ENCODE peak calls at places on chromosomes 7 and 10, in five cellular contexts. X is esophagus squamous epithelium, Y is astrocyte, N is AG04450, L is GM23248. B is an unnamed sample.
A peak's percentile ranks its signal among the peaks of the same experiment; 100 is the strongest.

GRCh38 chr10:44198780-44199097 is 186.2 kb downstream of the CXCL12 start:
- DNase-seq in N (no peak), X (no peak), L (peak; percentile 48), Y (no peak), B (no peak)

GRCh38 chr7:156463280-156463679 is 177.3 kb upstream of the RNF32 start:
- DNase-seq in X (no peak), N (no peak), Y (no peak), L (no peak), B (no peak)

GRCh38 chr7:100967292-100967863 is 2.0 kb upstream of the MUC12 start:
- DNase-seq in N (no peak), L (peak; percentile 36), X (no peak), Y (no peak), B (no peak)

GRCh38 chr10:43913676-43914235 is 265.1 kb upstream of the ZNF32 start:
- DNase-seq in X (no peak), Y (no peak), N (no peak), L (no peak), B (no peak)

GRCh38 chr7:45677311-45677900 is 103.2 kb downstream of the ADCY1 start:
- DNase-seq in Y (no peak), L (no peak), X (no peak), N (no peak), B (no peak)

GRCh38 chr7:32472015-32472414 is 18.2 kb downstream of the LSM5 start:
- DNase-seq in X (no peak), N (no peak), L (no peak), Y (no peak), B (no peak)

GRCh38 chr7:132177708-132178392 is 398.4 kb downstream of the PLXNA4 start:
- DNase-seq in L (no peak), Y (no peak), X (no peak), N (no peak), B (no peak)

GRCh38 chr10:75726522-75727493 is 295.4 kb downstream of the LRMDA start:
- DNase-seq in L (no peak), N (no peak), X (no peak), Y (no peak), B (no peak)

GRCh38 chr10:5583525-5584175 is 58.9 kb downstream of the CALML3 start:
- DNase-seq in X (no peak), L (no peak), Y (peak; percentile 60), N (no peak), B (peak; percentile 37)

GRCh38 chr10:17100586-17100985 is 29.0 kb downstream of the CUBN start:
- DNase-seq in N (no peak), Y (no peak), X (no peak), L (no peak), B (no peak)

GRCh38 chr7:30465342-30466170 is 13.0 kb downstream of the NOD1 start:
- DNase-seq in L (peak; percentile 73), Y (no peak), N (no peak), X (no peak), B (no peak)

GRCh38 chr10:117965984-117966383 is 80.8 kb downstream of the RAB11FIP2 start:
- DNase-seq in X (no peak), Y (no peak), L (no peak), N (no peak), B (no peak)

GRCh38 chr7:30276203-30276900 is 8.0 kb upstream of the ZNRF2 start:
- DNase-seq in Y (peak; percentile 30), N (no peak), L (peak; percentile 71), X (no peak), B (no peak)

GRCh38 chr10:118569241-118569881 is 26.1 kb downstream of the PRLHR start:
- DNase-seq in X (no peak), N (no peak), L (peak; percentile 88), Y (no peak), B (no peak)

GRCh38 chr10:84511106-84511505 is 182.7 kb downstream of the CCSER2 start:
- DNase-seq in N (no peak), L (no peak), Y (no peak), X (no peak), B (no peak)

GRCh38 chr7:26515462-26515861 is 223.8 kb downstream of the SNX10 start:
- DNase-seq in N (no peak), Y (no peak), L (no peak), X (no peak), B (no peak)

GRCh38 chr10:79066460-79067240 is 2.1 kb upstream of the ZMIZ1 start:
- DNase-seq in Y (no peak), N (no peak), L (peak; percentile 59), X (no peak), B (no peak)

GRCh38 chr7:82740246-82740848 is 296.8 kb upstream of the CACNA2D1 start:
- DNase-seq in L (peak; percentile 81), N (no peak), Y (peak; percentile 34), X (no peak), B (no peak)

GRCh38 chr7:70568674-70569334 is 563.1 kb upstream of the GALNT17 start:
- DNase-seq in X (no peak), L (no peak), N (no peak), Y (peak; percentile 26), B (no peak)

GRCh38 chr10:124624875-124625274 is 119.3 kb downstream of the FAM53B start:
- DNase-seq in N (no peak), Y (no peak), L (no peak), X (no peak), B (no peak)

GRCh38 chr7:104450861-104451260 is 122.5 kb downstream of the LHFPL3 start:
- DNase-seq in X (no peak), N (no peak), Y (no peak), L (no peak), B (no peak)

GRCh38 chr7:104458875-104459274 is 130.5 kb downstream of the LHFPL3 start:
- DNase-seq in L (no peak), Y (no peak), X (no peak), N (no peak), B (no peak)

DNA sequence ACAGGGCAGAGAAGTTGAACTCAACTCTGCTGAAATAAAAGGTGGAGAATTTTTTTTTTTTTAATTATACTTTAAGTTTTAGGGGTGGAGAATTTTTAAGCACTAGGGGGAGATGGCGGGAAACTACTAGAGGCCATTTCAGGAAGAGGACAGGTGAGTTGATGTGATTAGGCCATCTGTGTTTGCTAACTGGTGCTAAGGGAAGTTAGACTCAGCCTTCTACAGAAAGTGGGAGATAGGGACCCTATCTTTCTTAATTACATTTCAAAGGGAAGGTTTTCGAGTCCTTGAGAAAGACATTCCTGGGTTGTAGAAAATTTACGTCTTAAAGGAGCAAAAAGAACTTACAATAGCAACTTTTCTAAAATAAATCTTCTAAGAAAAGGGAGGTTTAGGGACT is 124.8 kb downstream of the LHFPL3 start:
- DNase-seq in X (no peak), L (no peak), Y (no peak), N (no peak), B (no peak)
- H3K4me3 ChIP-seq in X (no peak overlapping the region), L (no peak overlapping the region), Y (no peak overlapping the region), N (no peak overlapping the region), B (no peak overlapping the region)

GRCh38 chr10:131678613-131679012 is 222.2 kb upstream of the PPP2R2D start:
- DNase-seq in Y (no peak), X (no peak), L (no peak), N (no peak), B (no peak)
- H3K9me3 ChIP-seq in Y (peaks cover 16% of the 10 kb centered on the region), X (no peaks in the 10 kb centered on the region), L (no peaks in the 10 kb centered on the region), N (peaks cover 90% of the 10 kb centered on the region), B (peaks cover 3% of the 10 kb centered on the region)

GRCh38 chr7:49770838-49771237 is 2.6 kb upstream of the VWC2 start:
- DNase-seq in N (no peak), Y (no peak), X (no peak), L (no peak), B (no peak)

GRCh38 chr7:49769285-49769857 is 4.1 kb upstream of the VWC2 start:
- DNase-seq in L (no peak), Y (no peak), N (no peak), X (no peak), B (no peak)

GRCh38 chr7:49773939-49774458 is 561 bp downstream of the VWC2 start:
- DNase-seq in Y (no peak), X (no peak), N (no peak), L (no peak), B (no peak)

GRCh38 chr7:49773082-49773938 is at the start of gene VWC2:
- DNase-seq in Y (no peak), N (no peak), X (no peak), L (peak; percentile 6), B (no peak)

GRCh38 chr7:49771427-49772176 is 1.8 kb upstream of the VWC2 start:
- DNase-seq in Y (no peak), N (no peak), X (no peak), L (no peak), B (no peak)
- H3K27me3 ChIP-seq in Y (peaks cover 18% of the 10 kb centered on the region), N (peaks cover 6% of the 10 kb centered on the region), X (peaks cover 58% of the 10 kb centered on the region), L (peaks cover 36% of the 10 kb centered on the region), B (peaks cover 36% of the 10 kb centered on the region)

DNA sequence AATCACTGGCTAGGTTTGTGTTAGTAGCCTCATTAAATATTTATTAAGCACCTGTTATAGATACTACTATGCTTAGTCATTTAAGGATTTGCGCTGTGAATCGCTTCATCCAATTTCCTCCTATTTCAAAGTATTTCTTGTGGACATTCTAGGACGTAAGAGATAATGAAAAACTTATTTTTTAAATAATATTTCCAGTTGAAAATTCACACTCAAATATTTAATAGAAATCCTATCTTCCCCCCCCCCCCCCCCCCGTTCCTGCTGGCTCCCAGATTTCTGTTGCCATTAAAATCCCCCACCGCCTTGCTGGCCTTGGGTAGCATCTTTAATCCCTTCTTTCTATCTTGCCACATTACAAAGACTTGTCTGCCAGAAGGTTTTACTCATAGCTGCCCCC is 6.0 kb downstream of the INSYN2A start:
- DNase-seq in N (no peak), L (no peak), Y (no peak), X (no peak), B (no peak)
- H3K4me3 ChIP-seq in N (no peak overlapping the region), L (no peak overlapping the region), Y (no peak overlapping the region), X (no peak overlapping the region), B (no peak overlapping the region)

GRCh38 chr10:95742529-95742884 is 13.5 kb upstream of the ENTPD1 start:
- DNase-seq in X (no peak), L (no peak), Y (peak; percentile 41), N (no peak), B (no peak)
- H3K9me3 ChIP-seq in X (no peaks in the 10 kb centered on the region), L (no peaks in the 10 kb centered on the region), Y (no peaks in the 10 kb centered on the region), N (no peaks in the 10 kb centered on the region), B (no peaks in the 10 kb centered on the region)

DNA sequence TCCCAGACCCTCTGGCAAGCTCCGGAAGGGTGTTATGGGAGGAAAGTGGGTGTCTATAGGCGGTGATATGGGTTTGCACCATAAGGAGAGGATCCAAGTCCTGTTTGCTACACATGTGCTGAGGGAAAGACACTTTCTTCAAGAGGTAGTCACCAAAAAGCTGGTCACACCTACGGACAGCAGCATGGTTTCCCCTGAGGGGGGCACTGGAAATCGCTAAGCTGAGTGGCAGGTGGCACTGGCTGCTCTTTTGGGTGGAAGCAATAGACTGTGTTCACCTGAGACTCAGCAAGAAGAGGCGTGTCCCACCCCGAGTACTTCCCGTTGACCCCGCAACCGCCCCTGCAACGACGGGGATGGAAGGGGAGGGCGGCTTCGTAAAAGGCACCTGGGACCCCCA is 1.8 kb upstream of the FOXI2 start:
- DNase-seq in N (no peak), X (no peak), L (no peak), Y (no peak), B (no peak)
- H3K27me3 ChIP-seq in N (no peaks in the 10 kb centered on the region), X (peaks cover 80% of the 10 kb centered on the region), L (peaks cover 26% of the 10 kb centered on the region), Y (peaks cover 39% of the 10 kb centered on the region), B (peaks cover 31% of the 10 kb centered on the region)

B was measured in iPS DF 6.9.